ENCODE peak calls at places on chromosome 11, in nine cellular contexts. X, W, M, U, E, J, A, G and T are unnamed samples.

GRCh38 chr11:77471520-77472234 is 2.2 kb downstream of the PAK1 start:
- DNase-seq in U (no peak), G (peak; percentile 22), E (peak; percentile 30), J (no peak), X (no peak), M (no peak), W (peak; percentile 14), A (no peak), T (peak; percentile 12)

GRCh38 chr11:122459064-122459463 is 196.5 kb upstream of the UBASH3B start:
- DNase-seq in M (no peak), J (no peak), E (no peak), A (no peak), G (no peak), U (no peak), X (no peak), W (no peak), T (no peak)

GRCh38 chr11:126588630-126589491 is 233.4 kb downstream of the ST3GAL4 start:
- DNase-seq in X (no peak), U (no peak), A (no peak), J (no peak), G (no peak), W (no peak), E (peak; percentile 91), M (no peak), T (no peak)

GRCh38 chr11:127859941-127860354 is 727.4 kb downstream of the ETS1 start:
- DNase-seq in M (no peak), E (no peak), U (no peak), W (peak; percentile 9), A (no peak), X (no peak), G (no peak), J (no peak), T (no peak)

GRCh38 chr11:23924226-23924625 is 572.6 kb upstream of the LUZP2 start:
- DNase-seq in U (no peak), G (no peak), M (no peak), J (no peak), A (no peak), X (no peak), W (no peak), E (no peak), T (no peak)

GRCh38 chr11:110529043-110529442 is 99.3 kb downstream of the FDX1 start:
- DNase-seq in G (peak; percentile 14), M (no peak), J (no peak), X (no peak), A (no peak), W (peak; percentile 18), U (no peak), E (no peak), T (no peak)

GRCh38 chr11:65471410-65471762 is 27.5 kb upstream of the MALAT1 start:
- DNase-seq in G (peak; percentile 91), X (no peak), M (no peak), J (no peak), W (peak; percentile 83), U (no peak), E (peak; percentile 69), A (no peak), T (no peak)

GRCh38 chr11:130418210-130418609 is 10.2 kb downstream of the ADAMTS8 start:
- DNase-seq in A (no peak), U (no peak), E (no peak), W (no peak), X (no peak), J (no peak), M (no peak), G (no peak), T (no peak)

GRCh38 chr11:10181811-10182210 is 112.2 kb downstream of the SBF2 start:
- DNase-seq in E (no peak), A (no peak), U (no peak), X (no peak), G (peak; percentile 45), M (no peak), W (peak; percentile 37), J (no peak), T (no peak)

GRCh38 chr11:5689551-5689983 is at the start of gene TRIM22:
- DNase-seq in A (peak; percentile 57), E (no peak), W (peak; percentile 75), M (no peak), J (peak; percentile 29), X (peak; percentile 28), U (peak; percentile 18), G (no peak), T (peak; percentile 56)

GRCh38 chr11:103920449-103920848 is 116.0 kb upstream of the DDI1 start:
- DNase-seq in J (no peak), W (no peak), E (no peak), M (no peak), X (no peak), U (no peak), G (no peak), A (no peak), T (no peak)

GRCh38 chr11:86671386-86672006 is 920 bp downstream of the ME3 start:
- DNase-seq in M (no peak), U (no peak), W (peak; percentile 58), J (no peak), E (no peak), A (no peak), G (peak; percentile 53), X (no peak), T (no peak)